ENCODE peak calls at places on chromosomes 3 and 15, in nine cellular contexts. One of them, this sample, is unnamed.

GRCh38 chr3:120113128-120114116 is 19.2 kb upstream of the GSK3B start:
- DNase-seq in NCI-H1417: no peak
- DNase-seq in fibroblast of the conjunctiva: peak
- DNase-seq in activated naive CD8-positive, alpha-beta T cell treated with anti-CD3 and anti-CD28 coated beads, Interleukin-2, amount 50 U/mL, for 16 hours: no peak
- DNase-seq in left ventricle myocardium inferior: no peak
- DNase-seq in RKO: peak
- DNase-seq in HT-29: no peak
- DNase-seq in iris pigment epithelial cell: peak
- DNase-seq in RPMI8226: no peak
- DNase-seq in this sample: no peak

GRCh38 chr3:13416002-13416793 is 3.9 kb downstream of the NUP210 start:
- DNase-seq in NCI-H1417: no peak
- DNase-seq in fibroblast of the conjunctiva: no peak
- DNase-seq in activated naive CD8-positive, alpha-beta T cell treated with anti-CD3 and anti-CD28 coated beads, Interleukin-2, amount 50 U/mL, for 16 hours: no peak
- DNase-seq in left ventricle myocardium inferior: no peak
- DNase-seq in RKO: no peak
- DNase-seq in HT-29: no peak
- DNase-seq in iris pigment epithelial cell: no peak
- DNase-seq in RPMI8226: no peak
- DNase-seq in this sample: no peak

GRCh38 chr3:176521531-176522175 is 675.6 kb downstream of the TBL1XR1 start:
- DNase-seq in NCI-H1417: no peak
- DNase-seq in fibroblast of the conjunctiva: peak
- DNase-seq in activated naive CD8-positive, alpha-beta T cell treated with anti-CD3 and anti-CD28 coated beads, Interleukin-2, amount 50 U/mL, for 16 hours: no peak
- DNase-seq in left ventricle myocardium inferior: no peak
- DNase-seq in RKO: no peak
- DNase-seq in HT-29: no peak
- DNase-seq in iris pigment epithelial cell: peak
- DNase-seq in RPMI8226: no peak
- DNase-seq in this sample: no peak

GRCh38 chr15:27601239-27601942 is 497.7 kb downstream of the OCA2 start:
- DNase-seq in NCI-H1417: peak
- DNase-seq in fibroblast of the conjunctiva: no peak
- DNase-seq in activated naive CD8-positive, alpha-beta T cell treated with anti-CD3 and anti-CD28 coated beads, Interleukin-2, amount 50 U/mL, for 16 hours: no peak
- DNase-seq in left ventricle myocardium inferior: no peak
- DNase-seq in RKO: no peak
- DNase-seq in HT-29: no peak
- DNase-seq in iris pigment epithelial cell: no peak
- DNase-seq in RPMI8226: peak
- DNase-seq in this sample: no peak

GRCh38 chr3:111895079-111895478 is 36.0 kb downstream of the PHLDB2 start:
- DNase-seq in NCI-H1417: peak
- DNase-seq in fibroblast of the conjunctiva: peak
- DNase-seq in activated naive CD8-positive, alpha-beta T cell treated with anti-CD3 and anti-CD28 coated beads, Interleukin-2, amount 50 U/mL, for 16 hours: no peak
- DNase-seq in left ventricle myocardium inferior: no peak
- DNase-seq in RKO: peak
- DNase-seq in HT-29: peak
- DNase-seq in iris pigment epithelial cell: peak
- DNase-seq in RPMI8226: no peak
- DNase-seq in this sample: peak

GRCh38 chr3:73451276-73451973 is 173.3 kb downstream of the PDZRN3 start:
- DNase-seq in NCI-H1417: peak
- DNase-seq in fibroblast of the conjunctiva: no peak
- DNase-seq in activated naive CD8-positive, alpha-beta T cell treated with anti-CD3 and anti-CD28 coated beads, Interleukin-2, amount 50 U/mL, for 16 hours: no peak
- DNase-seq in left ventricle myocardium inferior: no peak
- DNase-seq in RKO: no peak
- DNase-seq in HT-29: no peak
- DNase-seq in iris pigment epithelial cell: no peak
- DNase-seq in RPMI8226: peak
- DNase-seq in this sample: no peak

GRCh38 chr15:92413511-92413910 is 19.8 kb downstream of the ST8SIA2 start:
- DNase-seq in NCI-H1417: no peak
- DNase-seq in fibroblast of the conjunctiva: no peak
- DNase-seq in activated naive CD8-positive, alpha-beta T cell treated with anti-CD3 and anti-CD28 coated beads, Interleukin-2, amount 50 U/mL, for 16 hours: no peak
- DNase-seq in left ventricle myocardium inferior: no peak
- DNase-seq in RKO: no peak
- DNase-seq in HT-29: no peak
- DNase-seq in iris pigment epithelial cell: no peak
- DNase-seq in RPMI8226: no peak
- DNase-seq in this sample: no peak

GRCh38 chr3:117754058-117754457 is 1044.5 kb downstream of the TUSC7 start:
- DNase-seq in NCI-H1417: no peak
- DNase-seq in fibroblast of the conjunctiva: no peak
- DNase-seq in activated naive CD8-positive, alpha-beta T cell treated with anti-CD3 and anti-CD28 coated beads, Interleukin-2, amount 50 U/mL, for 16 hours: no peak
- DNase-seq in left ventricle myocardium inferior: no peak
- DNase-seq in RKO: no peak
- DNase-seq in HT-29: no peak
- DNase-seq in iris pigment epithelial cell: no peak
- DNase-seq in RPMI8226: no peak
- DNase-seq in this sample: no peak

GRCh38 chr3:74465652-74466415 is 148.6 kb downstream of the CNTN3 start:
- DNase-seq in NCI-H1417: no peak
- DNase-seq in fibroblast of the conjunctiva: peak
- DNase-seq in activated naive CD8-positive, alpha-beta T cell treated with anti-CD3 and anti-CD28 coated beads, Interleukin-2, amount 50 U/mL, for 16 hours: no peak
- DNase-seq in left ventricle myocardium inferior: no peak
- DNase-seq in RKO: no peak
- DNase-seq in HT-29: no peak
- DNase-seq in iris pigment epithelial cell: peak
- DNase-seq in RPMI8226: no peak
- DNase-seq in this sample: no peak

GRCh38 chr15:90159213-90159612 is 41.9 kb upstream of the SEMA4B start:
- DNase-seq in NCI-H1417: no peak
- DNase-seq in fibroblast of the conjunctiva: no peak
- DNase-seq in activated naive CD8-positive, alpha-beta T cell treated with anti-CD3 and anti-CD28 coated beads, Interleukin-2, amount 50 U/mL, for 16 hours: no peak
- DNase-seq in left ventricle myocardium inferior: no peak
- DNase-seq in RKO: no peak
- DNase-seq in HT-29: peak
- DNase-seq in iris pigment epithelial cell: no peak
- DNase-seq in RPMI8226: peak
- DNase-seq in this sample: no peak

GRCh38 chr15:62994439-62994838 is 48.1 kb upstream of the TPM1 start:
- DNase-seq in NCI-H1417: no peak
- DNase-seq in fibroblast of the conjunctiva: no peak
- DNase-seq in activated naive CD8-positive, alpha-beta T cell treated with anti-CD3 and anti-CD28 coated beads, Interleukin-2, amount 50 U/mL, for 16 hours: no peak
- DNase-seq in left ventricle myocardium inferior: no peak
- DNase-seq in RKO: no peak
- DNase-seq in HT-29: no peak
- DNase-seq in iris pigment epithelial cell: no peak
- DNase-seq in RPMI8226: no peak
- DNase-seq in this sample: no peak

GRCh38 chr3:141525813-141526212 is 39.0 kb downstream of the RASA2 start:
- DNase-seq in NCI-H1417: no peak
- DNase-seq in fibroblast of the conjunctiva: no peak
- DNase-seq in activated naive CD8-positive, alpha-beta T cell treated with anti-CD3 and anti-CD28 coated beads, Interleukin-2, amount 50 U/mL, for 16 hours: no peak
- DNase-seq in left ventricle myocardium inferior: no peak
- DNase-seq in RKO: no peak
- DNase-seq in HT-29: no peak
- DNase-seq in iris pigment epithelial cell: no peak
- DNase-seq in RPMI8226: no peak
- DNase-seq in this sample: no peak

GRCh38 chr15:95903352-95903751 is 427.1 kb upstream of the NR2F2 start:
- DNase-seq in NCI-H1417: no peak
- DNase-seq in fibroblast of the conjunctiva: no peak
- DNase-seq in activated naive CD8-positive, alpha-beta T cell treated with anti-CD3 and anti-CD28 coated beads, Interleukin-2, amount 50 U/mL, for 16 hours: no peak
- DNase-seq in left ventricle myocardium inferior: no peak
- DNase-seq in RKO: no peak
- DNase-seq in HT-29: no peak
- DNase-seq in iris pigment epithelial cell: no peak
- DNase-seq in RPMI8226: no peak
- DNase-seq in this sample: no peak

GRCh38 chr3:85592256-85592655 is 633.5 kb downstream of the CADM2 start:
- DNase-seq in NCI-H1417: no peak
- DNase-seq in fibroblast of the conjunctiva: no peak
- DNase-seq in activated naive CD8-positive, alpha-beta T cell treated with anti-CD3 and anti-CD28 coated beads, Interleukin-2, amount 50 U/mL, for 16 hours: no peak
- DNase-seq in left ventricle myocardium inferior: no peak
- DNase-seq in RKO: no peak
- DNase-seq in HT-29: no peak
- DNase-seq in iris pigment epithelial cell: peak
- DNase-seq in RPMI8226: no peak
- DNase-seq in this sample: no peak

GRCh38 chr15:78709263-78709882 is 68.4 kb upstream of the CHRNB4 start:
- DNase-seq in NCI-H1417: peak
- DNase-seq in fibroblast of the conjunctiva: no peak
- DNase-seq in activated naive CD8-positive, alpha-beta T cell treated with anti-CD3 and anti-CD28 coated beads, Interleukin-2, amount 50 U/mL, for 16 hours: peak
- DNase-seq in left ventricle myocardium inferior: peak
- DNase-seq in RKO: peak
- DNase-seq in HT-29: peak
- DNase-seq in iris pigment epithelial cell: no peak
- DNase-seq in RPMI8226: peak
- DNase-seq in this sample: no peak

GRCh38 chr15:51076898-51077564 is 17.7 kb downstream of the TNFAIP8L3 start:
- DNase-seq in NCI-H1417: no peak
- DNase-seq in fibroblast of the conjunctiva: peak
- DNase-seq in activated naive CD8-positive, alpha-beta T cell treated with anti-CD3 and anti-CD28 coated beads, Interleukin-2, amount 50 U/mL, for 16 hours: no peak
- DNase-seq in left ventricle myocardium inferior: peak
- DNase-seq in RKO: no peak
- DNase-seq in HT-29: no peak
- DNase-seq in iris pigment epithelial cell: peak
- DNase-seq in RPMI8226: no peak
- DNase-seq in this sample: no peak

GRCh38 chr3:194285859-194286197 is 65.3 kb downstream of the CPN2 start:
- DNase-seq in NCI-H1417: no peak
- DNase-seq in fibroblast of the conjunctiva: no peak
- DNase-seq in activated naive CD8-positive, alpha-beta T cell treated with anti-CD3 and anti-CD28 coated beads, Interleukin-2, amount 50 U/mL, for 16 hours: no peak
- DNase-seq in left ventricle myocardium inferior: no peak
- DNase-seq in RKO: no peak
- DNase-seq in HT-29: no peak
- DNase-seq in iris pigment epithelial cell: no peak
- DNase-seq in RPMI8226: no peak
- DNase-seq in this sample: no peak

GRCh38 chr3:158267015-158267414 is 157.1 kb downstream of the RSRC1 start:
- DNase-seq in NCI-H1417: no peak
- DNase-seq in fibroblast of the conjunctiva: no peak
- DNase-seq in activated naive CD8-positive, alpha-beta T cell treated with anti-CD3 and anti-CD28 coated beads, Interleukin-2, amount 50 U/mL, for 16 hours: no peak
- DNase-seq in left ventricle myocardium inferior: no peak
- DNase-seq in RKO: peak
- DNase-seq in HT-29: no peak
- DNase-seq in iris pigment epithelial cell: no peak
- DNase-seq in RPMI8226: no peak
- DNase-seq in this sample: no peak

This sample was measured in dermis microvascular lymphatic vessel endothelial cell.